ENCODE peak calls at places on chromosomes 4 and X, in six cellular contexts. H is NCI-H1930; U is fibroblast of mammary gland; R is NCI-H1048; E is activated T-cell treated with anti-CD3 and anti-CD28 coated beads, Interleukin-2, amount 50 U/mL, for 72 hours; Y is amniotic stem cell. P is an unnamed sample.

GRCh38 chrX:95919605-95920004 is 765.0 kb upstream of the DIAPH2 start:
- DNase-seq in H (no peak), U (no peak), R (no peak), E (no peak), Y (no peak), P (no peak)

GRCh38 chr4:48683784-48684666 is 96.1 kb downstream of the FRYL start:
- DNase-seq in H (no peak), U (no peak), R (no peak), E (no peak), Y (no peak), P (peak)

GRCh38 chr4:140240237-140240636 is 86.3 kb upstream of the MAML3 start:
- DNase-seq in H (no peak), U (no peak), R (no peak), E (no peak), Y (no peak), P (no peak)

GRCh38 chrX:19810370-19810769 is 77.0 kb downstream of the SH3KBP1 start:
- DNase-seq in H (no peak), U (no peak), R (no peak), E (no peak), Y (no peak), P (no peak)

GRCh38 chr4:57425610-57426009 is 315.4 kb upstream of the IGFBP7 start:
- DNase-seq in H (no peak), U (peak), R (no peak), E (no peak), Y (no peak), P (no peak)

GRCh38 chr4:3836041-3836801 is 70.0 kb downstream of the ADRA2C start:
- DNase-seq in H (no peak), U (no peak), R (no peak), E (no peak), Y (no peak), P (no peak)

GRCh38 chr4:182126567-182126966 is 116.6 kb upstream of the TENM3 start:
- DNase-seq in H (no peak), U (peak), R (no peak), E (no peak), Y (no peak), P (no peak)

GRCh38 chr4:818106-818921 is 7.6 kb downstream of the CPLX1 start:
- DNase-seq in H (no peak), U (no peak), R (no peak), E (no peak), Y (no peak), P (no peak)

GRCh38 chr4:183492791-183493221 is 12.1 kb upstream of the ING2 start:
- DNase-seq in H (no peak), U (peak), R (no peak), E (no peak), Y (peak), P (no peak)

GRCh38 chr4:186021461-186022167 is 47.3 kb upstream of the TLR3 start:
- DNase-seq in H (no peak), U (peak), R (no peak), E (no peak), Y (no peak), P (peak)

GRCh38 chrX:46710425-46710824 is 48.5 kb downstream of the SLC9A7 start:
- DNase-seq in H (no peak), U (peak), R (no peak), E (no peak), Y (no peak), P (no peak)

GRCh38 chr4:3729885-3730226 is 36.3 kb upstream of the ADRA2C start:
- DNase-seq in H (no peak), U (no peak), R (no peak), E (no peak), Y (no peak), P (no peak)

GRCh38 chr4:150641604-150642003 is 59.7 kb downstream of the MAB21L2 start:
- DNase-seq in H (no peak), U (no peak), R (no peak), E (no peak), Y (no peak), P (no peak)

GRCh38 chr4:39621582-39621981 is 17.1 kb downstream of the SMIM14 start:
- DNase-seq in H (no peak), U (peak), R (no peak), E (no peak), Y (peak), P (no peak)

GRCh38 chr4:81607947-81608346 is 136.2 kb upstream of the RASGEF1B start:
- DNase-seq in H (no peak), U (peak), R (no peak), E (no peak), Y (no peak), P (no peak)

GRCh38 chr4:2804449-2804972 is 11.6 kb downstream of the SH3BP2 start:
- DNase-seq in H (no peak), U (no peak), R (no peak), E (no peak), Y (no peak), P (no peak)

GRCh38 chr4:106095408-106095807 is 200.1 kb downstream of the NPNT start:
- DNase-seq in H (no peak), U (no peak), R (no peak), E (no peak), Y (no peak), P (no peak)

GRCh38 chr4:1207603-1208265 is 35.4 kb upstream of the SPON2 start:
- DNase-seq in H (no peak), U (peak), R (no peak), E (no peak), Y (no peak), P (no peak)

GRCh38 chrX:54357414-54358377 is at the start of gene WNK3:
- DNase-seq in H (peak), U (peak), R (peak), E (peak), Y (peak), P (peak)

GRCh38 chr4:7138223-7139166 is 53.8 kb upstream of the SORCS2 start:
- DNase-seq in H (no peak), U (no peak), R (no peak), E (no peak), Y (no peak), P (no peak)

GRCh38 chr4:188955066-188955465 is 815.8 kb downstream of the TRIML1 start:
- DNase-seq in H (no peak), U (no peak), R (no peak), E (no peak), Y (no peak), P (no peak)

P was measured in GM20000.